ENCODE peak calls at places on chromosomes 16 and 17, in nine cellular contexts. One of them, this sample, is unnamed. For H3K36me3 and H3K4me1, the result is how much of the 10 kb centered on the place peaks cover.

GRCh38 chr16:70805787-70806186 is 4.8 kb upstream of the VAC14 start:
- DNase-seq in stomach: no peak
- DNase-seq in prostate gland: no peak
- DNase-seq in CD8-positive, alpha-beta memory T cell: no peak
- DNase-seq in naive thymus-derived CD4-positive, alpha-beta T cell: no peak
- DNase-seq in tibial nerve: no peak
- DNase-seq in esophagus squamous epithelium: no peak
- DNase-seq in cardiac muscle cell: no peak
- DNase-seq in iPS DF 6.9: no peak
- DNase-seq in this sample: no peak

GRCh38 chr16:4544483-4544882 is 5.9 kb upstream of the CDIP1 start:
- DNase-seq in stomach: no peak
- DNase-seq in prostate gland: no peak
- DNase-seq in CD8-positive, alpha-beta memory T cell: no peak
- DNase-seq in naive thymus-derived CD4-positive, alpha-beta T cell: no peak
- DNase-seq in tibial nerve: no peak
- DNase-seq in esophagus squamous epithelium: no peak
- DNase-seq in cardiac muscle cell: no peak
- DNase-seq in iPS DF 6.9: no peak
- DNase-seq in this sample: no peak

GRCh38 chr17:38430316-38430715 is 2.1 kb downstream of the ARHGAP23 start:
- DNase-seq in stomach: no peak
- DNase-seq in prostate gland: no peak
- DNase-seq in CD8-positive, alpha-beta memory T cell: no peak
- DNase-seq in naive thymus-derived CD4-positive, alpha-beta T cell: no peak
- DNase-seq in tibial nerve: no peak
- DNase-seq in esophagus squamous epithelium: no peak
- DNase-seq in cardiac muscle cell: no peak
- DNase-seq in iPS DF 6.9: no peak
- DNase-seq in this sample: no peak

GRCh38 chr17:64385187-64386083 is 5.2 kb downstream of the PECAM1 start:
- DNase-seq in stomach: no peak
- DNase-seq in prostate gland: no peak
- DNase-seq in CD8-positive, alpha-beta memory T cell: no peak
- DNase-seq in naive thymus-derived CD4-positive, alpha-beta T cell: peak
- DNase-seq in tibial nerve: peak
- DNase-seq in esophagus squamous epithelium: no peak
- DNase-seq in cardiac muscle cell: no peak
- DNase-seq in iPS DF 6.9: no peak
- DNase-seq in this sample: no peak

GRCh38 chr17:28008526-28008925 is 34.0 kb upstream of the NLK start:
- DNase-seq in stomach: peak
- DNase-seq in prostate gland: peak
- DNase-seq in CD8-positive, alpha-beta memory T cell: no peak
- DNase-seq in naive thymus-derived CD4-positive, alpha-beta T cell: no peak
- DNase-seq in tibial nerve: peak
- DNase-seq in esophagus squamous epithelium: no peak
- DNase-seq in cardiac muscle cell: peak
- DNase-seq in iPS DF 6.9: peak
- DNase-seq in this sample: peak

GRCh38 chr17:31048780-31049179 is 46.0 kb upstream of the NF1 start:
- DNase-seq in stomach: no peak
- DNase-seq in prostate gland: no peak
- DNase-seq in CD8-positive, alpha-beta memory T cell: no peak
- DNase-seq in naive thymus-derived CD4-positive, alpha-beta T cell: no peak
- DNase-seq in tibial nerve: no peak
- DNase-seq in esophagus squamous epithelium: no peak
- DNase-seq in cardiac muscle cell: no peak
- DNase-seq in iPS DF 6.9: no peak
- DNase-seq in this sample: no peak

GRCh38 chr16:80932725-80933124 is 74.0 kb downstream of the CMC2 start:
- DNase-seq in stomach: peak
- DNase-seq in prostate gland: peak
- DNase-seq in CD8-positive, alpha-beta memory T cell: no peak
- DNase-seq in naive thymus-derived CD4-positive, alpha-beta T cell: no peak
- DNase-seq in tibial nerve: peak
- DNase-seq in esophagus squamous epithelium: no peak
- DNase-seq in cardiac muscle cell: no peak
- DNase-seq in iPS DF 6.9: no peak
- DNase-seq in this sample: no peak

GRCh38 chr17:60106377-60107059 is 27.8 kb upstream of the HEATR6 start:
- DNase-seq in stomach: no peak
- DNase-seq in prostate gland: peak
- DNase-seq in CD8-positive, alpha-beta memory T cell: no peak
- DNase-seq in naive thymus-derived CD4-positive, alpha-beta T cell: no peak
- DNase-seq in tibial nerve: no peak
- DNase-seq in esophagus squamous epithelium: no peak
- DNase-seq in cardiac muscle cell: no peak
- DNase-seq in iPS DF 6.9: no peak
- DNase-seq in this sample: no peak

GRCh38 chr16:31253642-31254045 is 6.1 kb upstream of the ITGAM start:
- DNase-seq in stomach: peak
- DNase-seq in prostate gland: no peak
- DNase-seq in CD8-positive, alpha-beta memory T cell: no peak
- DNase-seq in naive thymus-derived CD4-positive, alpha-beta T cell: peak
- DNase-seq in tibial nerve: peak
- DNase-seq in esophagus squamous epithelium: no peak
- DNase-seq in cardiac muscle cell: peak
- DNase-seq in iPS DF 6.9: no peak
- DNase-seq in this sample: no peak

GRCh38 chr17:19338031-19338990 is 24.2 kb downstream of the B9D1 start:
- DNase-seq in stomach: peak
- DNase-seq in prostate gland: peak
- DNase-seq in CD8-positive, alpha-beta memory T cell: peak
- DNase-seq in naive thymus-derived CD4-positive, alpha-beta T cell: peak
- DNase-seq in tibial nerve: no peak
- DNase-seq in esophagus squamous epithelium: no peak
- DNase-seq in cardiac muscle cell: peak
- DNase-seq in iPS DF 6.9: peak
- DNase-seq in this sample: peak

GRCh38 chr17:50337956-50338355 is 8.0 kb upstream of the XYLT2 start:
- DNase-seq in stomach: no peak
- DNase-seq in prostate gland: no peak
- DNase-seq in CD8-positive, alpha-beta memory T cell: no peak
- DNase-seq in naive thymus-derived CD4-positive, alpha-beta T cell: no peak
- DNase-seq in tibial nerve: no peak
- DNase-seq in esophagus squamous epithelium: no peak
- DNase-seq in cardiac muscle cell: no peak
- DNase-seq in iPS DF 6.9: no peak
- DNase-seq in this sample: no peak

GRCh38 chr17:77445030-77445907 is 304.5 kb downstream of the SEC14L1 start:
- DNase-seq in stomach: peak
- DNase-seq in prostate gland: no peak
- DNase-seq in CD8-positive, alpha-beta memory T cell: peak
- DNase-seq in naive thymus-derived CD4-positive, alpha-beta T cell: peak
- DNase-seq in tibial nerve: peak
- DNase-seq in esophagus squamous epithelium: no peak
- DNase-seq in cardiac muscle cell: no peak
- DNase-seq in iPS DF 6.9: no peak
- DNase-seq in this sample: no peak

GRCh38 chr17:72772331-72772821 is 320.1 kb downstream of the SLC39A11 start:
- DNase-seq in stomach: no peak
- DNase-seq in prostate gland: no peak
- DNase-seq in CD8-positive, alpha-beta memory T cell: no peak
- DNase-seq in naive thymus-derived CD4-positive, alpha-beta T cell: no peak
- DNase-seq in tibial nerve: no peak
- DNase-seq in esophagus squamous epithelium: no peak
- DNase-seq in cardiac muscle cell: no peak
- DNase-seq in iPS DF 6.9: no peak
- DNase-seq in this sample: no peak

GRCh38 chr16:48124266-48124665 is 31.5 kb downstream of the ABCC12 start:
- DNase-seq in stomach: no peak
- DNase-seq in prostate gland: no peak
- DNase-seq in CD8-positive, alpha-beta memory T cell: no peak
- DNase-seq in naive thymus-derived CD4-positive, alpha-beta T cell: no peak
- DNase-seq in tibial nerve: no peak
- DNase-seq in esophagus squamous epithelium: no peak
- DNase-seq in cardiac muscle cell: no peak
- DNase-seq in iPS DF 6.9: no peak
- DNase-seq in this sample: no peak

GRCh38 chr17:10121971-10122707 is 76.3 kb downstream of the GAS7 start:
- DNase-seq in stomach: no peak
- DNase-seq in prostate gland: no peak
- DNase-seq in CD8-positive, alpha-beta memory T cell: peak
- DNase-seq in naive thymus-derived CD4-positive, alpha-beta T cell: no peak
- DNase-seq in tibial nerve: no peak
- DNase-seq in esophagus squamous epithelium: no peak
- DNase-seq in cardiac muscle cell: no peak
- DNase-seq in iPS DF 6.9: no peak
- DNase-seq in this sample: no peak

GRCh38 chr17:62755139-62755851 is 52.8 kb downstream of the MARCHF10 start:
- DNase-seq in stomach: no peak
- DNase-seq in prostate gland: no peak
- DNase-seq in CD8-positive, alpha-beta memory T cell: no peak
- DNase-seq in naive thymus-derived CD4-positive, alpha-beta T cell: no peak
- DNase-seq in tibial nerve: no peak
- DNase-seq in esophagus squamous epithelium: no peak
- DNase-seq in cardiac muscle cell: peak
- DNase-seq in iPS DF 6.9: no peak
- DNase-seq in this sample: no peak

DNA sequence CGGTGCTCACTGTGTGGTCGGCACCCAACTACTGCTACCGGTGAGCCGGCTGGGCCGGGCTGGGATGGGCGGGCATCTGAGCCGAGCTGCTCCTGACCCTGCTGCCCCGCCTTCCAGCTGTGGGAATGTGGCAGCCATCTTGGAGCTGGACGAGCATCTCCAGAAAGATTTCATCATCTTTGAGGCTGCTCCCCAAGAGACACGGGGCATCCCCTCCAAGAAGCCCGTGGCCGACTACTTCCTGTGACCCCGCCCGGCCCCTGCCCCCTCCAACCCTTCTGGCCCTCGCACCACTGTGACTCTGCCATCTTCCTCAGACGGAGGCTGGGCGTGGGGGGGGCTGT is 6.9 kb downstream of the TBX6 start:
- DNase-seq in stomach: no peak
- DNase-seq in prostate gland: no peak
- DNase-seq in CD8-positive, alpha-beta memory T cell: no peak
- DNase-seq in naive thymus-derived CD4-positive, alpha-beta T cell: no peak
- DNase-seq in tibial nerve: peak
- DNase-seq in esophagus squamous epithelium: no peak
- DNase-seq in cardiac muscle cell: no peak
- DNase-seq in iPS DF 6.9: no peak
- DNase-seq in this sample: no peak
- H3K36me3 ChIP-seq in stomach: under half
- H3K36me3 ChIP-seq in prostate gland: under half
- H3K36me3 ChIP-seq in CD8-positive, alpha-beta memory T cell: under half
- H3K36me3 ChIP-seq in naive thymus-derived CD4-positive, alpha-beta T cell: under half
- H3K36me3 ChIP-seq in tibial nerve: half or more
- H3K36me3 ChIP-seq in esophagus squamous epithelium: under half
- H3K36me3 ChIP-seq in cardiac muscle cell: under half
- H3K36me3 ChIP-seq in iPS DF 6.9: under half
- H3K36me3 ChIP-seq in this sample: half or more

GRCh38 chr17:15777717-15778116 is 45.6 kb downstream of the TBC1D26 start:
- DNase-seq in stomach: no peak
- DNase-seq in prostate gland: no peak
- DNase-seq in CD8-positive, alpha-beta memory T cell: no peak
- DNase-seq in naive thymus-derived CD4-positive, alpha-beta T cell: no peak
- DNase-seq in tibial nerve: no peak
- DNase-seq in esophagus squamous epithelium: no peak
- DNase-seq in cardiac muscle cell: no peak
- DNase-seq in iPS DF 6.9: no peak
- DNase-seq in this sample: no peak
- H3K4me1 ChIP-seq in stomach: under half
- H3K4me1 ChIP-seq in prostate gland: under half
- H3K4me1 ChIP-seq in CD8-positive, alpha-beta memory T cell: under half
- H3K4me1 ChIP-seq in naive thymus-derived CD4-positive, alpha-beta T cell: under half
- H3K4me1 ChIP-seq in tibial nerve: under half
- H3K4me1 ChIP-seq in esophagus squamous epithelium: under half
- H3K4me1 ChIP-seq in cardiac muscle cell: under half
- H3K4me1 ChIP-seq in iPS DF 6.9: under half
- H3K4me1 ChIP-seq in this sample: under half

DNA sequence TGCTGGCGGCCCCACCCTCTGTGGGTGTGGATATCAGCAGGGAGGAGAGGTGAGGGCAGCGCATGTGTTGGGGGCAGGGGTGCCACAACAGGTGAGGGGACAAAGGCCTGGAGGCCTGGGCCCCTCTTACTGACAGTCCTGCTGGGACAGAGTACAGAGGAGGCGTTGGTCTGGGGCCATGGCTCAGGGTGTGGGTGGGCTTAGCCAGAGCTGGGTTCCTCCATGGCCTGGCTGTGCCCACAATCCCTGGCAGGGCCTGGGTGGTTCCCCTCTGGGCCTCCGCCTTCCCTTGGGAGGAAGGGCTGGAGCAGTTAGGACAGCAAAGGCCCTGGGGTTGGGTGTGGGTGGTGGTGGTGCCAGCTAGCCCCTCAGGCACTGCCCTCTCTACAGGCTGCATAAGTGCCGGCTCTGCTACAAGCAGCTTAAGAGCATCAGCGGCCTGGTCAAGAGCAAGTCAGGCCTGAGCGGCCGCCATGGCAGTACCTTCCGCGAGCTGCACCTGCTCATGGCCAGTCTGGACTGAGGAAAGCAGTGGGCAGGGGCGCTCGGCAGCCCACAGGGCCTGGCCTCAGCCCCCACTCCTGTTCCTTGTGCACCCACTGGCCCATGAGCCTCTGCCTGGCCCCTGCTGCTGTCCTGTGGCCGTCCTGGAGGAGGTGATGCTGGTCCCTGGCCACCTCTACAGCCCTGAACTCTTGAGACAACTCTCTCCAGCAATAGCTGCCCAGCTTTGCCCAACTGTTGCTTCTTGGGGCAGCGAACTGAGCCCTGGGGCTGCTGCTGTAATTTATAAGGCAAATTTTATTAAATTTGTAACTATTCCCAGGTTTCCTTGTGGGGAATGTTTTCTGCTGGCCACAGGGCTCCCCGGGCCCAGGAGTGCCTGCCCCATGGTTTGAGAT is 21.1 kb downstream of the KATNB1 start:
- DNase-seq in stomach: no peak
- DNase-seq in prostate gland: no peak
- DNase-seq in CD8-positive, alpha-beta memory T cell: no peak
- DNase-seq in naive thymus-derived CD4-positive, alpha-beta T cell: no peak
- DNase-seq in tibial nerve: no peak
- DNase-seq in esophagus squamous epithelium: no peak
- DNase-seq in cardiac muscle cell: no peak
- DNase-seq in iPS DF 6.9: no peak
- DNase-seq in this sample: no peak
- H3K36me3 ChIP-seq in stomach: under half
- H3K36me3 ChIP-seq in prostate gland: under half
- H3K36me3 ChIP-seq in CD8-positive, alpha-beta memory T cell: under half
- H3K36me3 ChIP-seq in naive thymus-derived CD4-positive, alpha-beta T cell: under half
- H3K36me3 ChIP-seq in tibial nerve: half or more
- H3K36me3 ChIP-seq in esophagus squamous epithelium: under half
- H3K36me3 ChIP-seq in cardiac muscle cell: under half
- H3K36me3 ChIP-seq in iPS DF 6.9: under half
- H3K36me3 ChIP-seq in this sample: under half

DNA sequence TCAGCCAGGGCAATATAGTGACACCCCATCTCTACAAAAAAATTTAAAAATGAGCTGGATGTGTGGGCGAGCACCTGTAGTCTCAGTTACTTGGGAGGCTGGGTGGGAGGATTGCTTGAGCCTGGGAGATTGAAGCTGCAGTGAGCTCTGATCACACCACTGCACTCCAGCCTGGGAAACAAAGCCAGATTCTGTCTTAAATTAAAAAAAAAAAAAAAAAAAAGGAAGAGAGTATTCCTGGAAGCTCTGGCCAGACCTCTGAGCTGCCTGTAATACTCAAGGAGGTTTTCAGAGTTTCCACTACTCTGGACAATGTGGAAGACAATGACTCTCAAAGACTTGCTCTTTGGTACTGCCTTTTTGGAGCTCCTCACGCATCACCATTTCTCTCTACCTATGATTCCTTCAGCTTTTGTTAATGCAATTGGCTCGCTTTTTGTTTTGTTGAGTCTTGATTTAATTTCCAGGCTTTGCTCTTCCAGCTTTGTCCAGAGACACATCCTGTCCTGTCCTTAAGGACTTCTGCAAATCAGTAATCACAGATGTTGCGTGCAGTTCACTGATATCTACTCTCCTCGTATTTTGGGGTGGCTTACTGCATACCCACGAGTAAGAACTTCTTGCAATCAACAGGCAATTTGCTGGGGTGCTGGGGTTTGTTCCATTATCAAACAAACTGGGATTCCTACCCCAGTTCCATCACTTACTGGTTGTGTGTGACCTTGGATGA is 10.8 kb downstream of the CHD9 start:
- DNase-seq in stomach: no peak
- DNase-seq in prostate gland: no peak
- DNase-seq in CD8-positive, alpha-beta memory T cell: no peak
- DNase-seq in naive thymus-derived CD4-positive, alpha-beta T cell: no peak
- DNase-seq in tibial nerve: no peak
- DNase-seq in esophagus squamous epithelium: no peak
- DNase-seq in cardiac muscle cell: no peak
- DNase-seq in iPS DF 6.9: no peak
- DNase-seq in this sample: no peak
- H3K4me1 ChIP-seq in stomach: under half
- H3K4me1 ChIP-seq in prostate gland: under half
- H3K4me1 ChIP-seq in CD8-positive, alpha-beta memory T cell: half or more
- H3K4me1 ChIP-seq in naive thymus-derived CD4-positive, alpha-beta T cell: half or more
- H3K4me1 ChIP-seq in tibial nerve: under half
- H3K4me1 ChIP-seq in esophagus squamous epithelium: under half
- H3K4me1 ChIP-seq in cardiac muscle cell: under half
- H3K4me1 ChIP-seq in iPS DF 6.9: under half
- H3K4me1 ChIP-seq in this sample: under half

This sample was measured in HAP-1.